ENCODE peak calls at places on chromosome 17, in seven cellular contexts. One of them, this sample, is unnamed. For H3K4me1, the result is how much of the 10 kb centered on the place peaks cover.

GRCh38 chr17:17710728-17711541 is 29.7 kb downstream of the RAI1 start:
- DNase-seq in left lung: peak
- DNase-seq in tibial artery: no peak
- DNase-seq in ovary: peak
- DNase-seq in A673: peak
- DNase-seq in body of pancreas: peak
- DNase-seq in psoas muscle: no peak
- DNase-seq in this sample: no peak

GRCh38 chr17:27701963-27702362 is 71.0 kb downstream of the LGALS9 start:
- DNase-seq in left lung: no peak
- DNase-seq in tibial artery: no peak
- DNase-seq in ovary: no peak
- DNase-seq in A673: no peak
- DNase-seq in body of pancreas: no peak
- DNase-seq in psoas muscle: no peak
- DNase-seq in this sample: no peak

GRCh38 chr17:44400226-44400847 is 10.9 kb upstream of the ITGA2B start:
- DNase-seq in left lung: no peak
- DNase-seq in tibial artery: no peak
- DNase-seq in ovary: no peak
- DNase-seq in A673: no peak
- DNase-seq in body of pancreas: no peak
- DNase-seq in psoas muscle: no peak
- DNase-seq in this sample: no peak

GRCh38 chr17:18955009-18955408 is 3.0 kb downstream of the SLC5A10 start:
- DNase-seq in left lung: no peak
- DNase-seq in tibial artery: no peak
- DNase-seq in ovary: no peak
- DNase-seq in A673: no peak
- DNase-seq in body of pancreas: no peak
- DNase-seq in psoas muscle: peak
- DNase-seq in this sample: no peak

GRCh38 chr17:44390250-44390649 is 801 bp upstream of the ITGA2B start:
- DNase-seq in left lung: no peak
- DNase-seq in tibial artery: no peak
- DNase-seq in ovary: no peak
- DNase-seq in A673: no peak
- DNase-seq in body of pancreas: no peak
- DNase-seq in psoas muscle: no peak
- DNase-seq in this sample: no peak

GRCh38 chr17:50096758-50097157 is 1.6 kb downstream of the PDK2 start:
- DNase-seq in left lung: no peak
- DNase-seq in tibial artery: no peak
- DNase-seq in ovary: no peak
- DNase-seq in A673: no peak
- DNase-seq in body of pancreas: no peak
- DNase-seq in psoas muscle: no peak
- DNase-seq in this sample: no peak

GRCh38 chr17:79933863-79934652 is 94.8 kb upstream of the CBX4 start:
- DNase-seq in left lung: peak
- DNase-seq in tibial artery: peak
- DNase-seq in ovary: no peak
- DNase-seq in A673: peak
- DNase-seq in body of pancreas: peak
- DNase-seq in psoas muscle: no peak
- DNase-seq in this sample: no peak

GRCh38 chr17:33520404-33521032 is 227.4 kb upstream of the ASIC2 start:
- DNase-seq in left lung: no peak
- DNase-seq in tibial artery: no peak
- DNase-seq in ovary: peak
- DNase-seq in A673: peak
- DNase-seq in body of pancreas: peak
- DNase-seq in psoas muscle: no peak
- DNase-seq in this sample: no peak

GRCh38 chr17:72122668-72123495 is 2.1 kb downstream of the SOX9 start:
- DNase-seq in left lung: peak
- DNase-seq in tibial artery: peak
- DNase-seq in ovary: no peak
- DNase-seq in A673: peak
- DNase-seq in body of pancreas: peak
- DNase-seq in psoas muscle: peak
- DNase-seq in this sample: no peak

GRCh38 chr17:81511550-81511799 is 1.1 kb downstream of the ACTG1 start:
- DNase-seq in left lung: no peak
- DNase-seq in tibial artery: no peak
- DNase-seq in ovary: no peak
- DNase-seq in A673: no peak
- DNase-seq in body of pancreas: no peak
- DNase-seq in psoas muscle: no peak
- DNase-seq in this sample: no peak

GRCh38 chr17:21278304-21279197 is 6.0 kb upstream of the MAP2K3 start:
- DNase-seq in left lung: peak
- DNase-seq in tibial artery: peak
- DNase-seq in ovary: no peak
- DNase-seq in A673: no peak
- DNase-seq in body of pancreas: peak
- DNase-seq in psoas muscle: peak
- DNase-seq in this sample: no peak

GRCh38 chr17:4948166-4948996 is at the start of gene PFN1:
- DNase-seq in left lung: peak
- DNase-seq in tibial artery: peak
- DNase-seq in ovary: peak
- DNase-seq in A673: peak
- DNase-seq in body of pancreas: peak
- DNase-seq in psoas muscle: peak
- DNase-seq in this sample: peak

GRCh38 chr17:4947010-4947410 is 1.3 kb downstream of the PFN1 start:
- DNase-seq in left lung: no peak
- DNase-seq in tibial artery: peak
- DNase-seq in ovary: no peak
- DNase-seq in A673: peak
- DNase-seq in body of pancreas: no peak
- DNase-seq in psoas muscle: peak
- DNase-seq in this sample: no peak

GRCh38 chr17:4948997-4949320 is 629 bp upstream of the PFN1 start:
- DNase-seq in left lung: peak
- DNase-seq in tibial artery: peak
- DNase-seq in ovary: peak
- DNase-seq in A673: peak
- DNase-seq in body of pancreas: peak
- DNase-seq in psoas muscle: peak
- DNase-seq in this sample: peak

GRCh38 chr17:4946312-4946976 is 1.9 kb downstream of the PFN1 start:
- DNase-seq in left lung: no peak
- DNase-seq in tibial artery: no peak
- DNase-seq in ovary: no peak
- DNase-seq in A673: no peak
- DNase-seq in body of pancreas: no peak
- DNase-seq in psoas muscle: no peak
- DNase-seq in this sample: no peak

DNA sequence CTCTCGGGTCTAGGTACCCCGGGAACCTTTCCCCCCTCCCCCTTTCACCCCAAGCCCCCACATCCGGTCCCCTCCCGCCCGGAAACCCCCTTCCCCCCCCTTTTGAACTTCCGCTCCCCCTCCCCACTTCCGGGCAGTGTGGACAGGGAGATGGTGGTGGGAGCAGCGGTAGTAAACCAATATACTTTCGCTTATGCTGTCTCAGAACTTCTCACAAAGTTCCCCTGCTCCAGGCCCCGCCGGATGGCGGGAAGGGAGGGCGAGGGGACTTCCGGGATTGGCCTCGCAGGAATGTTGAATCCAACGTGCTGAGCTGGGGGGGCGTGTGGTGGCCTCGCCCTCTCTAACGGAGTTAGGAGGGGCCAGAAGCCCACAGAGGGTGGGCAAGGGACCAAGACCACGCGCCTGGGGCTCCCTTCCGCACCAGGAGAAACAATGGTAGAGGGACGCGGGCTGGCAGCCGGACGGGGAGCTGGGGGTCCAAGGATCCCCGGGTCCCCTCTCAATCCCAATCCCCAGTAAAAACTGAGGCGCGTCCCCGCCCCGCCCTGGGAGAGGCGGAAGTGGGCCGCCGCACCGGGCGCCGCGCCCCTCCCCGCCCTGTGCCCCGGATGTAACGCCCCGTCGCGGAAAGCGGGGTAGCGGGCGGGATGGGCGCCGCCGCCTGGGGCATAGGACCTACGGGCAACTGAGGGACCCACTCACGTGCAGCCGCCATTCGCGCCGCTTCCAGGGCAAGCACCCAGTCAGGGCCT is 742 bp downstream of the PFN1 start:
- DNase-seq in left lung: peak
- DNase-seq in tibial artery: peak
- DNase-seq in ovary: peak
- DNase-seq in A673: peak
- DNase-seq in body of pancreas: peak
- DNase-seq in psoas muscle: peak
- DNase-seq in this sample: no peak
- H3K4me1 ChIP-seq in left lung: under half
- H3K4me1 ChIP-seq in tibial artery: under half
- H3K4me1 ChIP-seq in ovary: under half
- H3K4me1 ChIP-seq in A673: under half
- H3K4me1 ChIP-seq in body of pancreas: under half
- H3K4me1 ChIP-seq in psoas muscle: under half
- H3K4me1 ChIP-seq in this sample: half or more

DNA sequence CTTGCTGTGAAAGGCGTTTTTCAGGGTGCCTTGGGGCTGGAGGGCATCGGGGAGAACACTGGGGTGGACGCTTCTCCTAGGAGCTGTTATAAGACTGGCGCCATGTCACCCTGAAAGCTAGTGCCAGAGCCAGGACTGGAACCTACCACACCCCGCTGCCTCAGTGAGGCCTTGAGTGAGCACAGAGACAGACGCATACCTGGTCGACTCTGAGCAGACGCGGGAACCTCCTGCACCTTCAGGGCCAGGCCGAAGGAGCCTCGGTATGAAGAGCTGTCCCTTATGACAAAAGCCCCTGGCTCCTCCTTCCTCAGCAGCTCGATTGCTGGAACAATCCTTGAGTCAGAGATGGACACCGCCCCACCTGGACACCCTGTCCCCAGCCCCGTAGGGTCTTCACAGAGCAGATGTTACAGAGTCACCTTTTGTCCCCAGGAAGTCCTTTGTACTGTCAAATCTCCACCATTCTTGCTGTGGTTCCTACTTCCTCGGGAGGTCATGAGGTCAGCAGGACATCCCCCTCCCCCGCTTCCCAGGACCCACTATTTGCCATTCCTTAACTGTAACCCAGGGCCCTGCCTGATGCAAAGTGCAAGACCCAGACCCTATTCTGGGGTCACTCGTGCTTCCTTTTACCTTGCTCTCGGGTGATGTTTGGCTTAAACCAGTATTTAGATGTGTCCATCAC is 17.0 kb downstream of the TNS4 start:
- DNase-seq in left lung: no peak
- DNase-seq in tibial artery: no peak
- DNase-seq in ovary: no peak
- DNase-seq in A673: no peak
- DNase-seq in body of pancreas: no peak
- DNase-seq in psoas muscle: peak
- DNase-seq in this sample: no peak
- H3K4me1 ChIP-seq in left lung: under half
- H3K4me1 ChIP-seq in tibial artery: under half
- H3K4me1 ChIP-seq in ovary: under half
- H3K4me1 ChIP-seq in A673: under half
- H3K4me1 ChIP-seq in body of pancreas: under half
- H3K4me1 ChIP-seq in psoas muscle: under half
- H3K4me1 ChIP-seq in this sample: under half

GRCh38 chr17:63836811-63837210 is 5.7 kb downstream of the SMARCD2 start:
- DNase-seq in left lung: no peak
- DNase-seq in tibial artery: no peak
- DNase-seq in ovary: no peak
- DNase-seq in A673: no peak
- DNase-seq in body of pancreas: no peak
- DNase-seq in psoas muscle: no peak
- DNase-seq in this sample: no peak

GRCh38 chr17:63837480-63837879 is 5.0 kb downstream of the SMARCD2 start:
- DNase-seq in left lung: no peak
- DNase-seq in tibial artery: no peak
- DNase-seq in ovary: no peak
- DNase-seq in A673: no peak
- DNase-seq in body of pancreas: no peak
- DNase-seq in psoas muscle: no peak
- DNase-seq in this sample: no peak

GRCh38 chr17:63840591-63841349 is 1.7 kb downstream of the SMARCD2 start:
- DNase-seq in left lung: no peak
- DNase-seq in tibial artery: no peak
- DNase-seq in ovary: no peak
- DNase-seq in A673: no peak
- DNase-seq in body of pancreas: peak
- DNase-seq in psoas muscle: peak
- DNase-seq in this sample: no peak

GRCh38 chr17:63838586-63839184 is 3.8 kb downstream of the SMARCD2 start:
- DNase-seq in left lung: peak
- DNase-seq in tibial artery: peak
- DNase-seq in ovary: peak
- DNase-seq in A673: peak
- DNase-seq in body of pancreas: peak
- DNase-seq in psoas muscle: peak
- DNase-seq in this sample: peak

DNA sequence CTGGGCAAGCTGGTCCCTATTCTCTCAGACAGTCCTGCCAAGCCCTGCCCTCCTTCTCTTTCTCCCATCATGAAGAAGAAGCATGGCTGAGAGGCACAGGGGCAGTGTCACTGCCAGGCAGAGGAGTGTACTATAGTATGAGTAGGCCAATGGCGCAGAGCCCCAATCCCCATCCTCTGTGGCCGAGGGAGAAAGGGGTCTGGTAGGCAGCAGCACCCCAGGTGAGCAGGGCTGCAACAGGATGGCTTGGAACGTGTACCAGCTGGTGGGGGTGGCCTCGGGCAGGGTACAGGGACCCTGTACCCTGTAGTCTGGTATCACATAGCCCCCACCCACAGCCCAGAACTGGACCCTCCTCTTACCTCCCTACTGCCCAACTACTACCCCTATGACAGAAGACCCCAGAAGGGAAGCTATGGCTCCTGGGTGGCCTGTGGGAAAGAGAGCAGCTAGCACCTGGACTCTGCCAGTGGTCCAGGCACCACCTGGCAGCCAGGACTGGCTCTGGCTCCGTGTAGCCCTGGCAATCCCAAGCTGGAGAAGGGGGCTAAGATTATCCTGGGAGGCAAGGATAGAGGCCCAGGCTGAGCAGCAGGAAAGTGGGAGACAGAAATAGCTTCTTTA is 4.4 kb downstream of the SMARCD2 start:
- DNase-seq in left lung: no peak
- DNase-seq in tibial artery: no peak
- DNase-seq in ovary: no peak
- DNase-seq in A673: no peak
- DNase-seq in body of pancreas: no peak
- DNase-seq in psoas muscle: peak
- DNase-seq in this sample: no peak
- H3K4me1 ChIP-seq in left lung: under half
- H3K4me1 ChIP-seq in tibial artery: half or more
- H3K4me1 ChIP-seq in ovary: under half
- H3K4me1 ChIP-seq in A673: under half
- H3K4me1 ChIP-seq in body of pancreas: half or more
- H3K4me1 ChIP-seq in psoas muscle: half or more
- H3K4me1 ChIP-seq in this sample: half or more

DNA sequence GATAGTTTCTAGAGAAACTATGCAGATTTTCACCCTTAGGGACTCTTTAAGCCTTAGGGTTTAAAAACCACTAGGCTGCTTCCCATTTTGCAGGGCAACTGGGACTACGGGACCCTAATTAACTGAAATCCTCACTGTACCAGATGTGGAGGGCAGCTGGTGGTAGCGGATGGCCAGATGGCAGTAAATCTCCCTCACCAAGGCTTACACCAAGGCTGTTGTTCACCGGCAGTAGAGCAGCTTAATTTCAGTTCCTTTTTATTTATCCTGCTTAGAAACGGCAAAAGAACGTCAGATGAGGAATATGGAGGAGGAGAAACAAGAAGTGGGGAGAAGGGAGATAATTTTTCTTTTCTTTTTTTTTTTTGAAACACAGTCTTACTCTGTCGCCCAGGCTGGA is 6.5 kb downstream of the ABHD15 start:
- DNase-seq in left lung: no peak
- DNase-seq in tibial artery: no peak
- DNase-seq in ovary: no peak
- DNase-seq in A673: no peak
- DNase-seq in body of pancreas: no peak
- DNase-seq in psoas muscle: no peak
- DNase-seq in this sample: no peak
- H3K4me1 ChIP-seq in left lung: under half
- H3K4me1 ChIP-seq in tibial artery: under half
- H3K4me1 ChIP-seq in ovary: under half
- H3K4me1 ChIP-seq in A673: under half
- H3K4me1 ChIP-seq in body of pancreas: under half
- H3K4me1 ChIP-seq in psoas muscle: under half
- H3K4me1 ChIP-seq in this sample: under half

This sample was measured in esophagus muscularis mucosa.